ENCODE peak calls at places on chromosome 11, in four cellular contexts. C is epithelial cell of esophagus, U is NCI-H2081, I is heart right ventricle. Q is an unnamed sample.

GRCh38 chr11:20873054-20873453 is 203.7 kb downstream of the NELL1 start:
- DNase-seq in C (peak; percentile 10), U (peak; percentile 82), I (no peak), Q (no peak)

GRCh38 chr11:11407065-11407737 is 54.2 kb upstream of the CSNK2A3 start:
- DNase-seq in C (no peak), U (peak; percentile 37), I (peak; percentile 71), Q (no peak)

GRCh38 chr11:75706260-75706729 is 11.3 kb upstream of the MOGAT2 start:
- DNase-seq in C (peak; percentile 76), U (peak; percentile 74), I (peak; percentile 80), Q (peak; percentile 70)

GRCh38 chr11:1831338-1832180 is 3.2 kb upstream of the SYT8 start:
- DNase-seq in C (no peak), U (no peak), I (no peak), Q (no peak)

GRCh38 chr11:133934599-133935550 is 21.9 kb downstream of the IGSF9B start:
- DNase-seq in C (peak; percentile 21), U (no peak), I (peak; percentile 81), Q (peak; percentile 55)

GRCh38 chr11:95671768-95672167 is 117.8 kb downstream of the FAM76B start:
- DNase-seq in C (no peak), U (no peak), I (no peak), Q (no peak)

GRCh38 chr11:113729456-113729855 is 23.3 kb upstream of the TMPRSS5 start:
- DNase-seq in C (peak; percentile 68), U (no peak), I (no peak), Q (no peak)

GRCh38 chr11:74171630-74172465 is 759 bp downstream of the PPME1 start:
- DNase-seq in C (peak; percentile 8), U (no peak), I (no peak), Q (peak; percentile 11)

GRCh38 chr11:63999349-64000025 is 13.2 kb downstream of the OTUB1 start:
- DNase-seq in C (peak; percentile 98), U (no peak), I (peak; percentile 48), Q (peak; percentile 53)

GRCh38 chr11:113329725-113330124 is 15.3 kb downstream of the TTC12 start:
- DNase-seq in C (no peak), U (no peak), I (no peak), Q (no peak)

GRCh38 chr11:78188012-78188808 is at the start of gene KCTD21:
- DNase-seq in C (peak; percentile 98), U (peak; percentile 94), I (peak; percentile 97), Q (peak; percentile 98)

GRCh38 chr11:67281552-67282150 is 7.5 kb upstream of the ANKRD13D start:
- DNase-seq in C (no peak), U (no peak), I (no peak), Q (peak; percentile 11)

GRCh38 chr11:48104562-48104924 is 112.1 kb upstream of the OR4B1 start:
- DNase-seq in C (no peak), U (no peak), I (no peak), Q (no peak)

GRCh38 chr11:83023410-83023809 is 48.3 kb downstream of the RAB30 start:
- DNase-seq in C (no peak), U (no peak), I (no peak), Q (no peak)

GRCh38 chr11:109853156-109853776 is 239.9 kb upstream of the ZC3H12C start:
- DNase-seq in C (peak; percentile 81), U (peak; percentile 42), I (no peak), Q (no peak)

GRCh38 chr11:74694536-74694935 is 36.7 kb downstream of the CHRDL2 start:
- DNase-seq in C (peak; percentile 84), U (no peak), I (no peak), Q (no peak)

GRCh38 chr11:22920939-22921565 is 60.8 kb upstream of the CCDC179 start:
- DNase-seq in C (peak; percentile 63), U (peak; percentile 54), I (peak; percentile 7), Q (no peak)

GRCh38 chr11:65887026-65887722 is 1.1 kb downstream of the FIBP start:
- DNase-seq in C (no peak), U (no peak), I (no peak), Q (no peak)

GRCh38 chr11:46889689-46890475 is 28.5 kb downstream of the LRP4 start:
- DNase-seq in C (peak; percentile 74), U (peak; percentile 82), I (peak; percentile 76), Q (peak; percentile 41)

GRCh38 chr11:14026961-14027360 is 64.4 kb downstream of the SPON1 start:
- DNase-seq in C (no peak), U (no peak), I (peak; percentile 61), Q (no peak)

GRCh38 chr11:112289588-112290461 is 29.2 kb upstream of the PLET1 start:
- DNase-seq in C (peak; percentile 74), U (peak; percentile 71), I (peak; percentile 78), Q (peak; percentile 73)

GRCh38 chr11:38791346-38791961 is 2193.4 kb upstream of the RAG2 start:
- DNase-seq in C (peak; percentile 78), U (peak; percentile 80), I (peak; percentile 40), Q (no peak)

GRCh38 chr11:10743354-10744035 is 7.6 kb upstream of the CTR9 start:
- DNase-seq in C (no peak), U (no peak), I (no peak), Q (peak; percentile 40)

GRCh38 chr11:131746201-131746600 is 375.8 kb downstream of the NTM start:
- DNase-seq in C (no peak), U (no peak), I (no peak), Q (no peak)

GRCh38 chr11:128328955-128329551 is 258.3 kb downstream of the ETS1 start:
- DNase-seq in C (no peak), U (no peak), I (peak; percentile 64), Q (no peak)

GRCh38 chr11:44145011-44145777 is 49.7 kb downstream of the EXT2 start:
- DNase-seq in C (no peak), U (no peak), I (no peak), Q (no peak)

GRCh38 chr11:34379081-34379480 is 21.3 kb upstream of the ABTB2 start:
- DNase-seq in C (peak; percentile 14), U (no peak), I (no peak), Q (no peak)

GRCh38 chr11:10324474-10324873 is 19.6 kb downstream of the ADM start:
- DNase-seq in C (peak; percentile 14), U (no peak), I (no peak), Q (no peak)

GRCh38 chr11:106581399-106581798 is 436.9 kb downstream of the GUCY1A2 start:
- DNase-seq in C (no peak), U (no peak), I (no peak), Q (no peak)

GRCh38 chr11:34405079-34405858 is 33.5 kb upstream of the CAT start:
- DNase-seq in C (peak; percentile 35), U (no peak), I (no peak), Q (no peak)

GRCh38 chr11:134578807-134579708 is 167.0 kb upstream of the B3GAT1 start:
- DNase-seq in C (no peak), U (no peak), I (no peak), Q (no peak)

GRCh38 chr11:116840224-116840745 is 2.9 kb upstream of the APOA1 start:
- DNase-seq in C (no peak), U (no peak), I (no peak), Q (no peak)

GRCh38 chr11:62193954-62194353 is 3.9 kb downstream of the SCGB1D1 start:
- DNase-seq in C (peak; percentile 30), U (no peak), I (no peak), Q (no peak)

GRCh38 chr11:36985562-36985961 is 387.5 kb upstream of the RAG2 start:
- DNase-seq in C (no peak), U (no peak), I (no peak), Q (no peak)

GRCh38 chr11:118353084-118353710 is 6.2 kb upstream of the UBE4A start:
- DNase-seq in C (peak; percentile 32), U (peak; percentile 10), I (no peak), Q (no peak)

Q was measured in left colon.